ENCODE peak calls at places on chromosomes 11 and 22, in nine cellular contexts. Q is esophagus squamous epithelium; J is retinal pigment epithelial cell; T is A549; R is CD4-positive, alpha-beta T cell; Y is Calu3; G is transverse colon; S is cardiac muscle cell; F is right atrium auricular region. W is an unnamed sample.

GRCh38 chr11:82865841-82866240 is 34.4 kb downstream of the PRCP start:
- DNase-seq in J (no peak), G (no peak), Y (no peak), T (no peak), F (no peak), Q (no peak), S (no peak), R (no peak), W (no peak)

GRCh38 chr11:34999453-34999852 is 83.0 kb downstream of the PDHX start:
- DNase-seq in F (no peak), T (no peak), Y (no peak), Q (no peak), S (peak), J (no peak), R (no peak), G (no peak), W (no peak)

GRCh38 chr22:41252365-41252764 is 11.6 kb upstream of the CHADL start:
- DNase-seq in Y (no peak), Q (no peak), S (no peak), G (no peak), T (no peak), F (no peak), J (no peak), R (no peak), W (no peak)

GRCh38 chr22:36544107-36544620 is 15.2 kb upstream of the EIF3D start:
- DNase-seq in R (no peak), Q (no peak), Y (no peak), S (peak), G (no peak), T (no peak), J (no peak), F (no peak), W (no peak)

GRCh38 chr11:106420048-106420665 is 342.7 kb downstream of the AASDHPPT start:
- DNase-seq in Q (no peak), R (no peak), T (no peak), G (no peak), S (peak), F (no peak), J (no peak), Y (no peak), W (no peak)

GRCh38 chr11:72743321-72744221 is 8.6 kb downstream of the ARAP1 start:
- DNase-seq in F (no peak), T (no peak), Q (no peak), S (no peak), G (no peak), R (no peak), Y (no peak), J (no peak), W (peak)

GRCh38 chr11:12799373-12799835 is 125.2 kb downstream of the TEAD1 start:
- DNase-seq in G (no peak), F (no peak), T (no peak), Y (no peak), J (peak), Q (no peak), R (no peak), S (no peak), W (no peak)

GRCh38 chr22:43237280-43237679 is 50.3 kb upstream of the TTLL12 start:
- DNase-seq in G (no peak), Q (no peak), J (no peak), T (no peak), F (no peak), Y (no peak), R (no peak), S (no peak), W (no peak)

GRCh38 chr11:45599161-45599943 is 66.1 kb downstream of the CHST1 start:
- DNase-seq in R (no peak), Q (no peak), T (no peak), G (no peak), Y (no peak), J (no peak), S (no peak), F (no peak), W (no peak)

GRCh38 chr22:23269441-23270211 is 89.3 kb downstream of the BCR start:
- DNase-seq in G (no peak), F (no peak), Y (no peak), Q (no peak), J (no peak), R (no peak), S (no peak), T (no peak), W (no peak)

GRCh38 chr22:47921906-47922305 is 1159.5 kb downstream of the TBC1D22A start:
- DNase-seq in F (no peak), G (no peak), R (no peak), J (no peak), S (no peak), Y (no peak), Q (no peak), T (no peak), W (no peak)

GRCh38 chr11:73894725-73895335 is 18.0 kb downstream of the PAAF1 start:
- DNase-seq in Q (no peak), G (no peak), R (no peak), S (no peak), F (no peak), Y (no peak), J (no peak), T (no peak), W (no peak)

GRCh38 chr11:19890308-19890707 is 177.7 kb downstream of the NAV2 start:
- DNase-seq in T (peak), J (peak), Q (no peak), S (peak), Y (no peak), G (no peak), R (no peak), F (no peak), W (no peak)

GRCh38 chr22:44693756-44694155 is 8.2 kb upstream of the PRR5 start:
- DNase-seq in R (no peak), F (no peak), T (no peak), G (no peak), Y (no peak), Q (no peak), S (no peak), J (no peak), W (no peak)

GRCh38 chr11:10514210-10514609 is 26.8 kb downstream of the RNF141 start:
- DNase-seq in Y (no peak), F (no peak), G (no peak), J (no peak), T (peak), S (peak), R (no peak), Q (no peak), W (no peak)

GRCh38 chr22:45428391-45429385 is 15.2 kb downstream of the RIBC2 start:
- DNase-seq in Q (no peak), F (no peak), Y (no peak), J (no peak), T (no peak), S (no peak), R (no peak), G (no peak), W (no peak)

GRCh38 chr11:22558638-22559037 is 67.0 kb downstream of the FANCF start:
- DNase-seq in R (no peak), J (no peak), Y (no peak), Q (no peak), T (no peak), S (peak), G (no peak), F (no peak), W (peak)

GRCh38 chr11:65787649-65788622 is 1.1 kb downstream of the OVOL1 start:
- DNase-seq in J (no peak), G (peak), S (no peak), F (no peak), Q (no peak), T (no peak), Y (peak), R (no peak), W (no peak)

GRCh38 chr11:6703247-6704063 is 20.3 kb upstream of the MRPL17 start:
- DNase-seq in T (peak), J (no peak), R (peak), F (peak), G (peak), Y (peak), Q (no peak), S (peak), W (peak)

GRCh38 chr22:25137577-25138525 is 61.8 kb upstream of the CRYBB3 start:
- DNase-seq in F (no peak), S (no peak), T (no peak), J (no peak), Q (no peak), R (no peak), Y (no peak), G (no peak), W (no peak)

GRCh38 chr11:122642472-122642922 is 13.0 kb upstream of the UBASH3B start:
- DNase-seq in F (no peak), S (peak), G (no peak), T (peak), Q (no peak), R (no peak), J (no peak), Y (peak), W (no peak)

GRCh38 chr11:36485296-36485870 is 24.7 kb downstream of the TRAF6 start:
- DNase-seq in Y (no peak), F (no peak), T (no peak), R (no peak), G (no peak), J (no peak), S (no peak), Q (no peak), W (no peak)

GRCh38 chr11:35082322-35083180 is 56.4 kb upstream of the CD44 start:
- DNase-seq in F (peak), R (peak), T (peak), S (peak), G (peak), Y (peak), J (no peak), Q (peak), W (no peak)

GRCh38 chr11:123601136-123601535 is 53.3 kb downstream of the SCN3B start:
- DNase-seq in T (no peak), S (peak), G (no peak), R (no peak), Q (no peak), F (no peak), J (no peak), Y (no peak), W (no peak)

GRCh38 chr11:56394381-56394780 is 18.1 kb upstream of the OR5AL1 start:
- DNase-seq in Q (no peak), Y (no peak), S (no peak), F (no peak), J (no peak), R (no peak), T (no peak), G (no peak), W (no peak)
- TF ChIP-seq CTCF in Q (no peak), Y (no peak), S (no peak), F (no peak), J (no peak), R (no peak), T (no peak), G (no peak), W (no peak)

DNA sequence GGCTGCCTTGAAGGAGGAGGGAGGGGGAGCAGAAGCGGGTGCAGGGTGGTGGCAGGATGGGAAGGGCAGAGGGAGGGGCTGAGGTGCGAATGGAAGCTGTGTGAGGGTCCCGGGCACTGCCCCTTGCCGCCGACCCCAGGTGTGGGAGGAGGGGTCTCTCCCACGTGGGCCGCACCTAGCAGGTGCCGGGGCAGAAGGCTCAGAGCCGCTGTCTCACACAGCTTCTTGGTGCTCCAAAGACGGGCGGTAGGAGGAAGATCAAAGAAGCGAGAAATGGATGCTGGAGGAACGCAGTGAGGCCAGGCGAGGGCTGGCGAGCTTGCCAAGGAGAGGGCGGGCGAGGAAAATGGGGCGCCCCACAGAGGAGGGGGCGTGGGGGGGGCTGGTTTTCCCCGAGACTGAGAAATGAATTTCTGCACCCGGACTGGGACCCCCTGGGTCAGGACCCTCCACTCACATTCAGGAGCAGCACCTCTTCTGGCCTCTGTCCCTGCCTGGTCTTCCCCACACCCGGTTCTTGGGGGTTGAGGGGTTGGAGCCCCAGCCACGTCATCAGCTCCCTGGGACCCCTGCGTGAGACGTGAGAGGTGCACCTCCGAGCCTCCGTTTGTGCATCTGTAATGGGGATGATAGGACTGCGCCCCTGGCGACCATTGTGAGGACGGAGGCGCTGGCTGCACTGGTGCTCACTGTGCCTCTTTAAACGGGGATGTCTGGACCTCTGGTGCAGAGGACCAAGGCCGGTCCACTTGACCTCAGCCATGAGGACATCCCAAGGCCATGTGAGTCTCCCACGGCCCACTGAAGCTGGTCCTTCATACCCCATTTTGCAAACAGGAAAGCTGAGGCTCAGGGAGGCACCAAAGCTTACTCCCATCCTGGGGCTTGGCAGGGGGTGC is 16.8 kb downstream of the LSP1 start:
- DNase-seq in T (peak), Y (no peak), J (no peak), G (no peak), F (no peak), Q (no peak), R (no peak), S (no peak), W (no peak)
- TF ChIP-seq CTCF in T (peak), Y (no peak), J (no peak), G (no peak), F (no peak), Q (no peak), R (no peak), S (peak), W (no peak)

DNA sequence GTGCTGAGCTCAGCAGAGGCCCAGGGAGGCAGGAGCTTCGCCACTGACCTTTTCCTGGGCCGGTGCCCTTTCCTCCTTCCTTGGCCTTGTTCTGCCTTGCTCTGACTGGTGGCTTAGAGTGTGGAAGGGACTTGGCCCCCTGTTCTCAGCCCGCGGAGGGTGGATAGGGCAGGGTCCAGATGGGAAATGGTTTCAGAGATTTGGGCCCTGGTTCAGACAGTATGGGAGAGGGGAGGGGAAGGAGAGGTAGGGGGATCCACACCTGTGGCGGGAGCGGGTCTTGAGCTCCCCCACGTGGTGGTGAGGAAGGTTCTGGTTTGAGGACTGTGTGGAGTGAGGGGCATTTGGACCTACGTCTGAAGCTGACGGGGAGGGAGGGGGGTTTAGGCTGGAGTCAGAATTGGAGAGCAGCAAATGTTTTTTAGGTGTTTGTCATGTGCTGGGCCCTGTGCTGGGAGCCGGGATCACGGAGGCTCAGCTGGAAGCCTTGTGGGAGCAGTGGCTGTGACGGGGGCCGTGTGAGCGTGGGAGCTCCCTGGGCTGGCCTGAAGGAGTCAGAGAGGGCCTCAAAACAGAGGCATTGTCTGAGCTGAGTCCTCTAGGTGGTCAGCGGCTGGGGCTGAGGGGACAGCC is 27.2 kb downstream of the SHANK3 start:
- DNase-seq in J (no peak), Q (no peak), R (no peak), G (no peak), F (no peak), S (no peak), Y (no peak), T (no peak), W (peak)
- TF ChIP-seq CTCF in J (peak), Q (no peak), R (no peak), G (no peak), F (no peak), S (peak), Y (no peak), T (no peak), W (no peak)

DNA sequence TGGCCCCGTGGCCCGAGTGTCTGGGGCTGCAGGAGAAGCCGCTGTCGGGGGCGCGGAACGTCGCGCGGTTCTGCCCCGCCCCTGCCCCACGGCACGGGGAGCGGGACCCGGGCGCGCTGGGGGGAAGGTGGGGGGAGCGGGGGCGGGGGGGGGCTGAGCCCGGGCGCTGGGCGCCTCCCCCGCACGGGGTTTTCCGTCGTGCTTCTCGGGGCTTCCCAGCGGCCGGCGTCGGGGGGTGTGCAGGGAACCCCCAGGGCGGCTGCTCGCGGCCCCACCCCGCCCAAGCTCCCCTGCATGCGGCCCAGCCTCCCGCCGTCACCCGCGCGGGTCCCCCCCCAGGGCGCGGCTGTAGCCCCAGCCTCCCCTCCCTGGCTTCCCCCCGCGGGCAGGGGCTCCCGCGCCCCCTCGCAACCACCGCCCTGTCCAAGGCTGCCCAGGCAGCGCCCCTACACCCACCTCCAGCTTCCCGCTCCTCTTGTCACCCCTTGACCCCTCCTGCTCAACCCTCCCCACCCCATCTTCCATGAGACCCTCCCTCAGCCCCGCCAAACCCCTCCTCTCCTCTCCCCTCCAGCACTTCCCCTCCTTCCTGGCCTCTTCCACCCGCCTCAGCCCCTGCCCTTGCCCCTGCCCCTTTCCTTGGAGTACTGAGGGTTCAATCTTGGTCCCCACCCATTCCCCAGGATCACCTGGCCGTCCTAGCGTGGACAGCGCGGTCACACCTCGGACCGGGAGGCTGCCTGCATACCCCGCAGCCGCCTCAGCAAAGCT is 1.7 kb downstream of the IL17REL start:
- DNase-seq in G (peak), Y (no peak), R (peak), T (no peak), S (no peak), J (no peak), F (no peak), Q (no peak), W (no peak)
- TF ChIP-seq CTCF in G (no peak), Y (no peak), R (no peak), T (no peak), S (no peak), J (no peak), F (no peak), Q (no peak), W (no peak)

DNA sequence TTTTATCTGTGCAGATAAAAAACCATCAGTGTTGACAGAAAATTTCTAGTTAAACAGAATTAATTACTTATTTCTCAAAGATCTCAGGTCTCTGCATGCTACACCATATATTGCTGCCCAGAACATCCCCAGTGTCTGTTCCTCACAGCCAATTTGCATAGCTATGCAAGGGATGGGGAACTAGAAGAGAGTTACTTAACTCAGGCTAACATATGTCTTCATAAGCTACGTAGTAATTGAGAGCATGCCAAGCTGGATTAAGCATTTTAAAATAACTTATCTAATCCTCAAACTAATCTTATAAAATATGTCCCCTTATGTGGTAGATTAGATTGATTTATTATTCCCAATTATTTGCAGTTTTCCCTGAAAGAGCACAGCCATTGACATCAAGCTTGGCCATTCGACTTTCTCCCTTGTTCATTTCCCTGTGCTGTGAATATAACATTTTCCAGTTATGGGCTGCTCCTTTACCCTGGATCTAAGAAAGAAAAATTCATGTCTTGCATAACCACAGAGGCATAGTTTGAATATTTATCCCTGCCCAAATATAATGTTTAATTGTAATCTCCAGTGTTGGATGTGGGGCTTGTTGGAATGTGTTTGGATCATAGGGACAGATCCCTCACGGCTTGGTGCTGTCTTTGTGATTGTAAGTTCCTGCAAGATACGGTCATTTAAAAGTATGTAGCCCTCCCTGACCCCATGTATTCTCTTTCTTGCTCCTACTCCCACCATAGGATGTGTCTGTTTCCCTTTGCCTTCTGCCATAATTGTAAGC is 69.2 kb downstream of the C11orf87 start:
- DNase-seq in Q (no peak), F (no peak), G (no peak), R (no peak), Y (no peak), J (peak), S (peak), T (no peak), W (no peak)
- TF ChIP-seq CTCF in Q (no peak), F (no peak), G (no peak), R (no peak), Y (no peak), J (no peak), S (no peak), T (no peak), W (no peak)

GRCh38 chr11:17263803-17264202 is 12.7 kb upstream of the NUCB2 start:
- DNase-seq in T (no peak), G (no peak), S (no peak), J (peak), Y (no peak), Q (no peak), R (no peak), F (no peak), W (no peak)

GRCh38 chr11:17266781-17267180 is 9.8 kb upstream of the NUCB2 start:
- DNase-seq in J (no peak), F (no peak), R (no peak), Y (no peak), G (no peak), Q (no peak), S (no peak), T (no peak), W (no peak)

GRCh38 chr11:17272823-17273222 is 3.7 kb upstream of the NUCB2 start:
- DNase-seq in Y (no peak), J (no peak), R (no peak), S (no peak), F (no peak), Q (no peak), T (no peak), G (no peak), W (no peak)

DNA sequence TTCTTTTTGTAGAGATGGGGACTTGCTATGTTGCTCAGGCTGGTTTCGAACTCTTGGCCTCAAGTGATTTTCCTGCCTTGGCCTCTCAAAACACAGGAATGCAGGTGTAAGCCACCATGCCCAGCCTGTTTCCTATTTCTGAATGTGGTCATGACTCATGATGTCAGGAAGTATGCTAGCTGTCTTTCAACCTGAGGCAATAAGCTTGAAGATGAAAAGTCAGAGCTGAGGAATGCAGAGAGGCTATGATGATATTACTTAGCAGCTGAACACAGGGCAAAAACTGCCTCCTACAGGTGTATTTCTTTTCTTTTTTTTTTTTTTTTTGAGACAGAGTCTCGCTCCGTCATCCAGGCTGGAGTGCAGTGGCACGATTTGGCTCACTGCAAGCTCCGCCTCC is 9.0 kb upstream of the NUCB2 start:
- DNase-seq in T (peak), Q (no peak), G (no peak), J (peak), R (no peak), Y (peak), S (no peak), F (no peak), W (no peak)
- TF ChIP-seq CTCF in T (peak), Q (no peak), G (no peak), J (no peak), R (no peak), Y (no peak), S (no peak), F (no peak), W (no peak)

W was measured in glutamatergic neuron.